ENCODE peak calls at places on chromosomes 6 and 20, in seven cellular contexts. One of them, this sample, is unnamed.

GRCh38 chr20:953742-954141 is 37.6 kb upstream of the ANGPT4 start:
- DNase-seq in IMR-90: no peak
- DNase-seq in neuronal stem cell: no peak
- DNase-seq in mesendoderm: peak; percentile 37
- DNase-seq in H9: no peak
- DNase-seq in trophoblast cell: peak; percentile 66
- DNase-seq in mesenchymal stem cell: no peak
- DNase-seq in this sample: no peak

GRCh38 chr6:143271024-143271423 is 179.5 kb downstream of the ADAT2 start:
- DNase-seq in IMR-90: peak; percentile 82
- DNase-seq in neuronal stem cell: no peak
- DNase-seq in mesendoderm: no peak
- DNase-seq in H9: no peak
- DNase-seq in trophoblast cell: no peak
- DNase-seq in mesenchymal stem cell: peak; percentile 82
- DNase-seq in this sample: no peak

GRCh38 chr20:25600632-25601031 is 15.3 kb upstream of the NINL start:
- DNase-seq in IMR-90: no peak
- DNase-seq in neuronal stem cell: no peak
- DNase-seq in mesendoderm: no peak
- DNase-seq in H9: no peak
- DNase-seq in trophoblast cell: no peak
- DNase-seq in mesenchymal stem cell: peak; percentile 53
- DNase-seq in this sample: no peak

GRCh38 chr6:158752613-158753012 is 66.6 kb downstream of the EZR start:
- DNase-seq in IMR-90: no peak
- DNase-seq in neuronal stem cell: no peak
- DNase-seq in mesendoderm: no peak
- DNase-seq in H9: no peak
- DNase-seq in trophoblast cell: no peak
- DNase-seq in mesenchymal stem cell: no peak
- DNase-seq in this sample: no peak

GRCh38 chr6:446418-447366 is 55.1 kb downstream of the IRF4 start:
- DNase-seq in IMR-90: no peak
- DNase-seq in neuronal stem cell: no peak
- DNase-seq in mesendoderm: no peak
- DNase-seq in H9: peak; percentile 21
- DNase-seq in trophoblast cell: no peak
- DNase-seq in mesenchymal stem cell: no peak
- DNase-seq in this sample: peak; percentile 41

GRCh38 chr20:33791959-33792597 is 19.1 kb upstream of the CHMP4B start:
- DNase-seq in IMR-90: peak; percentile 37
- DNase-seq in neuronal stem cell: no peak
- DNase-seq in mesendoderm: peak; percentile 40
- DNase-seq in H9: peak; percentile 64
- DNase-seq in trophoblast cell: peak; percentile 59
- DNase-seq in mesenchymal stem cell: peak; percentile 45
- DNase-seq in this sample: peak; percentile 91

GRCh38 chr20:5061209-5061608 is 58.5 kb downstream of the PCNA start:
- DNase-seq in IMR-90: peak; percentile 48
- DNase-seq in neuronal stem cell: no peak
- DNase-seq in mesendoderm: peak; percentile 96
- DNase-seq in H9: peak; percentile 52
- DNase-seq in trophoblast cell: peak; percentile 81
- DNase-seq in mesenchymal stem cell: no peak
- DNase-seq in this sample: no peak

GRCh38 chr6:24539416-24539815 is 44.6 kb downstream of the ALDH5A1 start:
- DNase-seq in IMR-90: no peak
- DNase-seq in neuronal stem cell: no peak
- DNase-seq in mesendoderm: no peak
- DNase-seq in H9: no peak
- DNase-seq in trophoblast cell: no peak
- DNase-seq in mesenchymal stem cell: no peak
- DNase-seq in this sample: no peak

GRCh38 chr20:23294671-23295070 is 55.9 kb upstream of the NXT1 start:
- DNase-seq in IMR-90: no peak
- DNase-seq in neuronal stem cell: no peak
- DNase-seq in mesendoderm: no peak
- DNase-seq in H9: no peak
- DNase-seq in trophoblast cell: no peak
- DNase-seq in mesenchymal stem cell: no peak
- DNase-seq in this sample: no peak

GRCh38 chr20:61905781-61906523 is 159.7 kb downstream of the TAF4 start:
- DNase-seq in IMR-90: no peak
- DNase-seq in neuronal stem cell: no peak
- DNase-seq in mesendoderm: no peak
- DNase-seq in H9: no peak
- DNase-seq in trophoblast cell: no peak
- DNase-seq in mesenchymal stem cell: no peak
- DNase-seq in this sample: no peak

GRCh38 chr6:148501178-148501590 is 158.5 kb downstream of the SASH1 start:
- DNase-seq in IMR-90: peak; percentile 80
- DNase-seq in neuronal stem cell: no peak
- DNase-seq in mesendoderm: no peak
- DNase-seq in H9: no peak
- DNase-seq in trophoblast cell: peak; percentile 63
- DNase-seq in mesenchymal stem cell: peak; percentile 96
- DNase-seq in this sample: no peak

GRCh38 chr6:164751395-164751794 is 558.0 kb downstream of the C6orf118 start:
- DNase-seq in IMR-90: no peak
- DNase-seq in neuronal stem cell: no peak
- DNase-seq in mesendoderm: no peak
- DNase-seq in H9: no peak
- DNase-seq in trophoblast cell: no peak
- DNase-seq in mesenchymal stem cell: no peak
- DNase-seq in this sample: no peak

GRCh38 chr6:34201455-34202098 is 35.1 kb upstream of the HMGA1 start:
- DNase-seq in IMR-90: peak; percentile 53
- DNase-seq in neuronal stem cell: no peak
- DNase-seq in mesendoderm: no peak
- DNase-seq in H9: no peak
- DNase-seq in trophoblast cell: peak; percentile 76
- DNase-seq in mesenchymal stem cell: peak; percentile 19
- DNase-seq in this sample: no peak

GRCh38 chr6:145119091-145119490 is 616.2 kb downstream of the EPM2A start:
- DNase-seq in IMR-90: no peak
- DNase-seq in neuronal stem cell: no peak
- DNase-seq in mesendoderm: no peak
- DNase-seq in H9: no peak
- DNase-seq in trophoblast cell: peak; percentile 57
- DNase-seq in mesenchymal stem cell: no peak
- DNase-seq in this sample: no peak

GRCh38 chr6:79296211-79296610 is 61.7 kb upstream of the HMGN3 start:
- DNase-seq in IMR-90: no peak
- DNase-seq in neuronal stem cell: no peak
- DNase-seq in mesendoderm: no peak
- DNase-seq in H9: no peak
- DNase-seq in trophoblast cell: peak; percentile 93
- DNase-seq in mesenchymal stem cell: no peak
- DNase-seq in this sample: no peak

GRCh38 chr6:79302341-79302740 is 67.9 kb upstream of the HMGN3 start:
- DNase-seq in IMR-90: no peak
- DNase-seq in neuronal stem cell: no peak
- DNase-seq in mesendoderm: peak; percentile 54
- DNase-seq in H9: no peak
- DNase-seq in trophoblast cell: peak; percentile 87
- DNase-seq in mesenchymal stem cell: no peak
- DNase-seq in this sample: no peak

GRCh38 chr6:79305020-79305419 is 70.5 kb upstream of the HMGN3 start:
- DNase-seq in IMR-90: no peak
- DNase-seq in neuronal stem cell: no peak
- DNase-seq in mesendoderm: no peak
- DNase-seq in H9: no peak
- DNase-seq in trophoblast cell: no peak
- DNase-seq in mesenchymal stem cell: no peak
- DNase-seq in this sample: no peak

DNA sequence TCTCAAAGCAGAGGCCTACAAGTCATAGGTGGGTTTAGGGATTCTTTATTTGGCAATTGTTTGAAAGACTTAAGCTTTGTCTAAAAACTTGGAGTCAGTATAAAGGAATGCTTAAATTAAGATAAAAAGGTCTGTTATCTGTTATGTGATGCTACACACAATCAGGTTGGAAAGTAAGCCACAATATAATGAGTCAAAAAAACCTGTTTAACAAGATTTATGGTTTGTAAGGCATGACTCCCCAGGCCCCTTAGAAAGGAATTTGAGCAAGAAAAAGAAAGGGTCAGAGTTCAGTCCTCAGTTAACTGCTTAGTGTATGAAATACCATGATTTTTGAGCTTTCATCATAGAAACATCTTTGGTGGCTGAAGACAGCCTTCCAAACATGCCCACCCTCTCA is 66.8 kb upstream of the HMGN3 start:
- DNase-seq in IMR-90: no peak
- DNase-seq in neuronal stem cell: no peak
- DNase-seq in mesendoderm: peak; percentile 21
- DNase-seq in H9: no peak
- DNase-seq in trophoblast cell: peak; percentile 92
- DNase-seq in mesenchymal stem cell: no peak
- DNase-seq in this sample: no peak
- H3K4ac ChIP-seq in IMR-90: no peak overlapping the region
- H3K4ac ChIP-seq in neuronal stem cell: no peak overlapping the region
- H3K4ac ChIP-seq in mesendoderm: no peak overlapping the region
- H3K4ac ChIP-seq in H9: no peak overlapping the region
- H3K4ac ChIP-seq in trophoblast cell: no peak overlapping the region
- H3K4ac ChIP-seq in mesenchymal stem cell: no peak overlapping the region
- H3K4ac ChIP-seq in this sample: no peak overlapping the region

DNA sequence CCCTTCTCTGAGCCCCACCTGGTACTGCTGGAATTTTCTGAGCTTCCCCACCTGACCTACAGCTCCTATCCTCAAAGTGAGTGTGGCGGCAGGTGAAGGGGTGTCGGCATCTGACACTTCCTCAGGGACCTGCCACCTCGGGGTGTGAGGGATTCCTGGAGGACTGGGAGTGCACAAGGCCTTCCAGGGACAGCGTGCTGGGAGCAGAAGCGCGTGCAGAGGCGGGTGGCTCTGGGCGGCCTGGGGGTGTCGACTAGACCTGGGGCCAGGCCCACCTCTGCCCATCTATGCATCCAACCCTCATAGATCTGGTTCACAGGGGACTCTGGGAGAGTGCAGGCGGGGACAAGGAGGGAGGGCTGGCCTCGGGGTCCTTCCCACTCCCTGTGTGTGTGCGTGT is 7.8 kb downstream of the DLGAP4 start:
- DNase-seq in IMR-90: no peak
- DNase-seq in neuronal stem cell: no peak
- DNase-seq in mesendoderm: no peak
- DNase-seq in H9: no peak
- DNase-seq in trophoblast cell: no peak
- DNase-seq in mesenchymal stem cell: no peak
- DNase-seq in this sample: no peak
- H3K4ac ChIP-seq in IMR-90: no peak overlapping the region
- H3K4ac ChIP-seq in neuronal stem cell: no peak overlapping the region
- H3K4ac ChIP-seq in mesendoderm: no peak overlapping the region
- H3K4ac ChIP-seq in H9: no peak overlapping the region
- H3K4ac ChIP-seq in trophoblast cell: no peak overlapping the region
- H3K4ac ChIP-seq in mesenchymal stem cell: no peak overlapping the region
- H3K4ac ChIP-seq in this sample: no peak overlapping the region

DNA sequence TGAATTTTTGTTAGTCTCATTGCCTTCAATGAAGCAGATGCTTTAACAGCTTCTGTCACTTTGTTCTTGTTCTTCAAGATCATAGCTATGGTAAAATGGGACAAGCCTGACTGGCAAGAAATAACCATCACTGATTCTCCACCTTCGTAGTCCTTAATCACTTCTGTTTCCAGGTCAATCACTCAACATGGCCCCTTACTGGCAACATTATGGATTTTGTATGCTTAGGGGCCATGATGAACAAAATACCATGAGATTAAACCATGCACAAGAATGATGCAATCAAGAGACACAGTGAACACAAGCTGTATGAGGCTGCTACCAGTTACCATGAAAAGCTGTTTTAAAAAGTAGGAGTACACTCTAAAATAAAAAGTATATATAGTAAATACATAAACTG is 32.8 kb downstream of the ADNP start:
- DNase-seq in IMR-90: peak; percentile 28
- DNase-seq in neuronal stem cell: no peak
- DNase-seq in mesendoderm: no peak
- DNase-seq in H9: no peak
- DNase-seq in trophoblast cell: no peak
- DNase-seq in mesenchymal stem cell: no peak
- DNase-seq in this sample: no peak
- H3K4ac ChIP-seq in IMR-90: peak overlapping the region; percentile 8
- H3K4ac ChIP-seq in neuronal stem cell: no peak overlapping the region
- H3K4ac ChIP-seq in mesendoderm: no peak overlapping the region
- H3K4ac ChIP-seq in H9: no peak overlapping the region
- H3K4ac ChIP-seq in trophoblast cell: peak overlapping the region; percentile 70
- H3K4ac ChIP-seq in mesenchymal stem cell: no peak overlapping the region
- H3K4ac ChIP-seq in this sample: no peak overlapping the region

GRCh38 chr6:157396026-157396425 is 15.0 kb downstream of the ZDHHC14 start:
- DNase-seq in IMR-90: no peak
- DNase-seq in neuronal stem cell: no peak
- DNase-seq in mesendoderm: no peak
- DNase-seq in H9: no peak
- DNase-seq in trophoblast cell: no peak
- DNase-seq in mesenchymal stem cell: no peak
- DNase-seq in this sample: no peak
- H3K4ac ChIP-seq in IMR-90: no peak overlapping the region
- H3K4ac ChIP-seq in neuronal stem cell: no peak overlapping the region
- H3K4ac ChIP-seq in mesendoderm: no peak overlapping the region
- H3K4ac ChIP-seq in H9: no peak overlapping the region
- H3K4ac ChIP-seq in trophoblast cell: no peak overlapping the region
- H3K4ac ChIP-seq in mesenchymal stem cell: no peak overlapping the region
- H3K4ac ChIP-seq in this sample: no peak overlapping the region

GRCh38 chr6:73353636-73354388 is at the start of gene DPPA5:
- DNase-seq in IMR-90: no peak
- DNase-seq in neuronal stem cell: no peak
- DNase-seq in mesendoderm: no peak
- DNase-seq in H9: peak; percentile 35
- DNase-seq in trophoblast cell: no peak
- DNase-seq in mesenchymal stem cell: no peak
- DNase-seq in this sample: no peak

GRCh38 chr6:73354389-73354651 is 244 bp upstream of the DPPA5 start:
- DNase-seq in IMR-90: no peak
- DNase-seq in neuronal stem cell: no peak
- DNase-seq in mesendoderm: no peak
- DNase-seq in H9: no peak
- DNase-seq in trophoblast cell: no peak
- DNase-seq in mesenchymal stem cell: no peak
- DNase-seq in this sample: no peak

GRCh38 chr6:73343164-73343563 is 10.9 kb downstream of the DPPA5 start:
- DNase-seq in IMR-90: no peak
- DNase-seq in neuronal stem cell: no peak
- DNase-seq in mesendoderm: no peak
- DNase-seq in H9: no peak
- DNase-seq in trophoblast cell: no peak
- DNase-seq in mesenchymal stem cell: no peak
- DNase-seq in this sample: no peak

GRCh38 chr6:73349311-73349710 is 4.8 kb downstream of the DPPA5 start:
- DNase-seq in IMR-90: no peak
- DNase-seq in neuronal stem cell: no peak
- DNase-seq in mesendoderm: peak; percentile 60
- DNase-seq in H9: peak; percentile 78
- DNase-seq in trophoblast cell: no peak
- DNase-seq in mesenchymal stem cell: no peak
- DNase-seq in this sample: peak; percentile 78

GRCh38 chr6:73348550-73349204 is 5.4 kb downstream of the DPPA5 start:
- DNase-seq in IMR-90: no peak
- DNase-seq in neuronal stem cell: no peak
- DNase-seq in mesendoderm: no peak
- DNase-seq in H9: peak; percentile 43
- DNase-seq in trophoblast cell: no peak
- DNase-seq in mesenchymal stem cell: no peak
- DNase-seq in this sample: no peak
- H3K4ac ChIP-seq in IMR-90: no peak overlapping the region
- H3K4ac ChIP-seq in neuronal stem cell: no peak overlapping the region
- H3K4ac ChIP-seq in mesendoderm: no peak overlapping the region
- H3K4ac ChIP-seq in H9: no peak overlapping the region
- H3K4ac ChIP-seq in trophoblast cell: no peak overlapping the region
- H3K4ac ChIP-seq in mesenchymal stem cell: no peak overlapping the region
- H3K4ac ChIP-seq in this sample: peak overlapping the region; percentile 100

GRCh38 chr20:56111951-56112730 is 106.8 kb upstream of the CBLN4 start:
- DNase-seq in IMR-90: no peak
- DNase-seq in neuronal stem cell: no peak
- DNase-seq in mesendoderm: no peak
- DNase-seq in H9: no peak
- DNase-seq in trophoblast cell: no peak
- DNase-seq in mesenchymal stem cell: no peak
- DNase-seq in this sample: no peak
- H3K4ac ChIP-seq in IMR-90: no peak overlapping the region
- H3K4ac ChIP-seq in neuronal stem cell: no peak overlapping the region
- H3K4ac ChIP-seq in mesendoderm: no peak overlapping the region
- H3K4ac ChIP-seq in H9: no peak overlapping the region
- H3K4ac ChIP-seq in trophoblast cell: no peak overlapping the region
- H3K4ac ChIP-seq in mesenchymal stem cell: no peak overlapping the region
- H3K4ac ChIP-seq in this sample: no peak overlapping the region